ENCODE peak calls at places on chromosomes 5 and 9, in five cellular contexts. K is effector memory CD4-positive, alpha-beta T cell; B is substantia nigra; R is IMR-90; F is body of pancreas. Z is an unnamed sample.

GRCh38 chr9:112665347-112665746 is 52.6 kb downstream of the INIP start:
- DNase-seq in K (no peak), B (no peak), R (peak; percentile 47), F (no peak), Z (no peak)

GRCh38 chr5:80703291-80703690 is 48.5 kb upstream of the DHFR start:
- DNase-seq in K (no peak), B (no peak), R (no peak), F (no peak), Z (no peak)

GRCh38 chr9:17509698-17510097 is 69.2 kb upstream of the SH3GL2 start:
- DNase-seq in K (no peak), B (no peak), R (peak; percentile 44), F (no peak), Z (no peak)

GRCh38 chr9:34594177-34594576 is 4.7 kb upstream of the CNTFR start:
- DNase-seq in K (no peak), B (no peak), R (no peak), F (no peak), Z (no peak)

GRCh38 chr9:129702563-129702962 is 37.1 kb downstream of the PRRX2 start:
- DNase-seq in K (no peak), B (no peak), R (peak; percentile 88), F (no peak), Z (peak; percentile 60)

GRCh38 chr9:89405832-89406231 is 87.5 kb downstream of the SECISBP2 start:
- DNase-seq in K (no peak), B (peak; percentile 35), R (no peak), F (no peak), Z (no peak)

GRCh38 chr5:139177809-139178581 is 20.2 kb downstream of the SIL1 start:
- DNase-seq in K (no peak), B (no peak), R (peak; percentile 18), F (peak; percentile 88), Z (no peak)

GRCh38 chr5:157219491-157220271 is 39.0 kb downstream of the ITK start:
- DNase-seq in K (no peak), B (no peak), R (no peak), F (no peak), Z (no peak)

GRCh38 chr5:4553130-4553529 is 587.0 kb upstream of the ADAMTS16 start:
- DNase-seq in K (no peak), B (no peak), R (no peak), F (no peak), Z (no peak)

GRCh38 chr5:58666598-58667595 is 84.0 kb downstream of the RAB3C start:
- DNase-seq in K (no peak), B (no peak), R (no peak), F (no peak), Z (no peak)

GRCh38 chr5:167821669-167822068 is 469.8 kb upstream of the WWC1 start:
- DNase-seq in K (no peak), B (no peak), R (no peak), F (no peak), Z (no peak)

GRCh38 chr5:149227168-149227826 is 44.4 kb upstream of the AFAP1L1 start:
- DNase-seq in K (no peak), B (no peak), R (peak; percentile 79), F (no peak), Z (no peak)

GRCh38 chr5:178382689-178383276 is 150.2 kb upstream of the PHYKPL start:
- DNase-seq in K (no peak), B (no peak), R (no peak), F (no peak), Z (no peak)

GRCh38 chr5:117058740-117059139 is 484.1 kb upstream of the SEMA6A start:
- DNase-seq in K (no peak), B (no peak), R (no peak), F (no peak), Z (no peak)

GRCh38 chr9:83477120-83477519 is 61.1 kb downstream of the FRMD3 start:
- DNase-seq in K (no peak), B (no peak), R (no peak), F (no peak), Z (no peak)

GRCh38 chr9:110994771-110995241 is 43.5 kb downstream of the LPAR1 start:
- DNase-seq in K (no peak), B (no peak), R (peak; percentile 44), F (no peak), Z (no peak)

GRCh38 chr5:106843812-106844416 is 826.8 kb downstream of the EFNA5 start:
- DNase-seq in K (no peak), B (no peak), R (no peak), F (no peak), Z (no peak)

GRCh38 chr5:168608821-168609220 is 29.7 kb upstream of the PANK3 start:
- DNase-seq in K (no peak), B (no peak), R (no peak), F (no peak), Z (no peak)

GRCh38 chr5:43565043-43565442 is 8.2 kb upstream of the PAIP1 start:
- DNase-seq in K (no peak), B (no peak), R (no peak), F (no peak), Z (no peak)

GRCh38 chr9:133127340-133127981 is 6.4 kb upstream of the RALGDS start:
- DNase-seq in K (peak; percentile 75), B (peak; percentile 53), R (no peak), F (peak; percentile 95), Z (peak; percentile 71)

GRCh38 chr9:33289501-33289900 is 815 bp upstream of the NFX1 start:
- DNase-seq in K (no peak), B (no peak), R (no peak), F (peak; percentile 13), Z (no peak)

GRCh38 chr9:42852133-42852532 is 668.7 kb downstream of the SPATA31A6 start:
- DNase-seq in K (no peak), B (peak; percentile 9), R (no peak), F (peak; percentile 46), Z (peak; percentile 14)

GRCh38 chr9:70945301-70945700 is 176.1 kb downstream of the TRPM3 start:
- DNase-seq in K (no peak), B (no peak), R (peak; percentile 49), F (no peak), Z (no peak)

GRCh38 chr5:161406880-161407279 is 139.6 kb downstream of the GABRB2 start:
- DNase-seq in K (no peak), B (no peak), R (no peak), F (no peak), Z (no peak)

GRCh38 chr5:139058121-139058520 is 140.0 kb downstream of the SIL1 start:
- DNase-seq in K (no peak), B (no peak), R (peak; percentile 58), F (no peak), Z (no peak)

GRCh38 chr9:97980918-97981827 is 2.0 kb upstream of the ANP32B start:
- DNase-seq in K (no peak), B (peak; percentile 74), R (no peak), F (no peak), Z (no peak)

GRCh38 chr5:141878186-141878770 is at the start of gene PCDH1:
- DNase-seq in K (no peak), B (peak; percentile 70), R (peak; percentile 14), F (peak; percentile 54), Z (no peak)

GRCh38 chr9:99034149-99034548 is 70.8 kb upstream of the TGFBR1 start:
- DNase-seq in K (no peak), B (no peak), R (no peak), F (no peak), Z (no peak)

GRCh38 chr9:120568816-120569215 is 11.2 kb downstream of the CDK5RAP2 start:
- DNase-seq in K (no peak), B (no peak), R (no peak), F (no peak), Z (no peak)

GRCh38 chr9:120570296-120570695 is 9.7 kb downstream of the CDK5RAP2 start:
- DNase-seq in K (no peak), B (no peak), R (no peak), F (no peak), Z (no peak)

GRCh38 chr9:120569556-120569955 is 10.4 kb downstream of the CDK5RAP2 start:
- DNase-seq in K (no peak), B (no peak), R (peak; percentile 11), F (no peak), Z (no peak)

GRCh38 chr9:120574473-120574872 is 5.5 kb downstream of the CDK5RAP2 start:
- DNase-seq in K (no peak), B (no peak), R (no peak), F (no peak), Z (no peak)

DNA sequence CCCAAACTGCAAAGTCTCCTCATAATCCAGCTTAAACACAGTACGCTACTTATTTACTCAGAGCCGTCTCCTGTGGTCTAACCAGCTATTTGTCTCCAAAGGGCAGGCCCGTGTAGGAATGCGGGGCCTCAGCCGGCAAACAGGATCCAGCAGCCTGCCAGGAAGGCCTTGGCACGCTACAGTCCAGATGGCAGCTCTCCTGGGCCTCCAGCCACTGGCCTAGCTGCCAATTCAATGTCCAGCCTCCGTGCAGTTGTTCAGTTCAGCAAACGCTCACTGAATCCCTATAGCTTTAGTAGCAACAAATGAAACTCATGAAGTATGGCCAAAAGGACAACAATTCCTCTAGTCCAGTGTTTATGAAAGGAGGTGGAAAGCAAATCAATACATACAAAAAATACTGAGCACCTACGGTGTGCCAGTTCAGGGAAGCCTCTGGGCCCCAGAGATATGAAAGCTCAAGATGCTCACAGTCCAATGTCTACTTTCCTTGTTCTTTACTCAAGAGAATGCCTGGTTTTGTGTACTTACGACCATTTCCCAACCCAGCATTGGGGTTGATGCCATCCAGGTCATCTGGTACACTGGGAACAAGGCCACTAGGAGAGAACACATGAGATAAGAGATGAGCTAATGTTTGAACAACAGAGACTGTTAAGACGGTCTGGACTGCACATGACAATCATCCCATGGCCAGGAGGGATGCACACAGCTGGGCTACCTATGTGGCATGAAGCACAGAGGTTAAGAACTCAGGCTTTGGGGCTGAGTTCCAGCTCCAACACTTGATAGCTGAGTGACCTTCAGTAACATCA is 8.3 kb downstream of the CDK5RAP2 start:
- DNase-seq in K (no peak), B (peak; percentile 79), R (peak; percentile 85), F (peak; percentile 78), Z (no peak)
- H3K27ac ChIP-seq in K (no peak overlapping the region), B (peak overlapping the region; percentile 76), R (peak overlapping the region; percentile 90), F (no peak overlapping the region), Z (peak overlapping the region; percentile 4)

GRCh38 chr9:73152445-73152844 is 780 bp downstream of the ANXA1 start:
- DNase-seq in K (no peak), B (no peak), R (peak; percentile 65), F (no peak), Z (no peak)
- H3K27ac ChIP-seq in K (peak overlapping the region; percentile 84), B (no peak overlapping the region), R (peak overlapping the region; percentile 89), F (no peak overlapping the region), Z (peak overlapping the region; percentile 92)

GRCh38 chr9:127549218-127549617 is 62.9 kb upstream of the STXBP1 start:
- DNase-seq in K (no peak), B (no peak), R (no peak), F (no peak), Z (no peak)
- H3K27ac ChIP-seq in K (no peak overlapping the region), B (no peak overlapping the region), R (no peak overlapping the region), F (no peak overlapping the region), Z (no peak overlapping the region)

DNA sequence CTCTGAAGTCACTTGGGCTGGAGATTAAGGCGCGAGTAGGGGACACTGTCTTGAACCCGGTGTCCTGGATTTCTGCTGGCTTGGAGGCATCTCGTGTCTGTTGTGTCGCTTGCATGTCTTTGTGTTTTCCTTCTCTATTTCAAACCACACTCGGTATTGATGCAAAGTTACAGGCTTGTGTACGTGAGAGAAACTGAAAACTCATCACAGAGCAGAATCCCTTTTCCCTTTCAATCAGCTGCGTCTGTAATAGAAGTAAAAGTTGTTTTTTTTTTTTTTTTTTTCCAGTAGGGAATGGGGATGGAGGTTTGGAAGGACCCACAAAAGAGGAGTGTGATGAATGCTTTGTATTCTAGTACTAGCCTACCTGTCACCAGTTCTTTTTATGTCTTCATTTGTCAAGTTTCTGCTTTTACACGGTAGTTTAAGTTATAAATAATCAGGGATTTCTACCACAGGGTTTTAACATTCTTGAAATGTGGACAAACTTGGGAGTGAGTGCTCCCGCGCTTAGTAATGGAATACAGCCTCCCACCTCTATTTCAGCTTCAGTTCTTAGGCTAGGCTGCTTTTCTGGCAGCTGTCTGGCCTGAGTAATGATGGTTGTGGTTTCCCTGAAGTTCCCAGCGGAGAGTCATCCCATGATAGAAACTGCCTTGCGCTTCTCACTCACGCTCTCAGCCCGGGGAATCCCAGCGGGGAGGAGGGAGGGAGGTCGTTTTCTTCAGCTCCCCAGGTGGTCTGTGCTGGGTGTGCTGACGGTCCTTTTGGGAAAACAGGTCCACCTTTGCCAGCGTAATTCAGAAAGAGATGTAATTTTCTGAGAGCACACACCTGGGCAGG is 789 bp downstream of the TJP2 start:
- DNase-seq in K (peak; percentile 4), B (peak; percentile 47), R (peak; percentile 98), F (no peak), Z (peak; percentile 95)
- H3K27ac ChIP-seq in K (no peak overlapping the region), B (peak overlapping the region; percentile 86), R (peak overlapping the region; percentile 23), F (no peak overlapping the region), Z (peak overlapping the region; percentile 95)